ENCODE peak calls at places on chromosomes 7 and 10, in eight cellular contexts. H is PC-3, B is colonic mucosa, W is adrenal gland, J is heart left ventricle, E is hepatocyte, P is MM.1S, I is GM23338. L is an unnamed sample. For H3K4me1, the result is how much of the 10 kb centered on the place peaks cover.

GRCh38 chr10:35070521-35070920 is 19.6 kb downstream of the CUL2 start:
- DNase-seq in H (no peak), B (no peak), W (no peak), J (no peak), E (no peak), P (no peak), I (no peak), L (no peak)

GRCh38 chr7:147556317-147556716 is 1034.2 kb upstream of the C7orf33 start:
- DNase-seq in H (no peak), B (no peak), W (no peak), J (no peak), E (no peak), P (no peak), I (no peak), L (no peak)

GRCh38 chr7:5780801-5781496 is 514 bp downstream of the RNF216 start:
- DNase-seq in H (peak), B (peak), W (peak), J (peak), E (peak), P (peak), I (peak), L (peak)

GRCh38 chr10:30058570-30059132 is 735 bp downstream of the JCAD start:
- DNase-seq in H (no peak), B (no peak), W (no peak), J (no peak), E (peak), P (no peak), I (peak), L (peak)

GRCh38 chr7:148699024-148699771 is 495 bp downstream of the CUL1 start:
- DNase-seq in H (peak), B (peak), W (peak), J (peak), E (peak), P (peak), I (peak), L (peak)

GRCh38 chr10:44974628-44975431 is 3.8 kb downstream of the DEPP1 start:
- DNase-seq in H (peak), B (peak), W (peak), J (peak), E (peak), P (peak), I (peak), L (peak)

GRCh38 chr10:66783296-66783695 is 142.5 kb upstream of the LRRTM3 start:
- DNase-seq in H (peak), B (no peak), W (no peak), J (no peak), E (no peak), P (no peak), I (no peak), L (no peak)

GRCh38 chr7:42247301-42247700 is 10.3 kb upstream of the GLI3 start:
- DNase-seq in H (no peak), B (no peak), W (no peak), J (no peak), E (no peak), P (no peak), I (no peak), L (no peak)

GRCh38 chr7:70886547-70886946 is 245.4 kb upstream of the GALNT17 start:
- DNase-seq in H (no peak), B (no peak), W (no peak), J (no peak), E (no peak), P (no peak), I (peak), L (no peak)

GRCh38 chr10:118953999-118954398 is 75.5 kb upstream of the NANOS1 start:
- DNase-seq in H (no peak), B (no peak), W (peak), J (no peak), E (no peak), P (no peak), I (no peak), L (no peak)

GRCh38 chr7:92808006-92808405 is 28.4 kb downstream of the CDK6 start:
- DNase-seq in H (no peak), B (no peak), W (no peak), J (no peak), E (no peak), P (no peak), I (no peak), L (no peak)

GRCh38 chr10:43210556-43210955 is 56.3 kb downstream of the RASGEF1A start:
- DNase-seq in H (no peak), B (no peak), W (no peak), J (peak), E (no peak), P (no peak), I (no peak), L (no peak)

GRCh38 chr7:141362580-141363435 is 188.4 kb upstream of the AGK start:
- DNase-seq in H (peak), B (no peak), W (no peak), J (peak), E (peak), P (no peak), I (no peak), L (no peak)

GRCh38 chr10:86693721-86694369 is 25.5 kb downstream of the LDB3 start:
- DNase-seq in H (peak), B (peak), W (peak), J (no peak), E (peak), P (peak), I (peak), L (peak)

GRCh38 chr10:97069576-97070362 is 116.0 kb downstream of the SLIT1 start:
- DNase-seq in H (peak), B (no peak), W (no peak), J (no peak), E (no peak), P (no peak), I (no peak), L (no peak)

GRCh38 chr10:93495654-93496321 is 624 bp upstream of the CEP55 start:
- DNase-seq in H (peak), B (peak), W (no peak), J (peak), E (peak), P (no peak), I (peak), L (no peak)

GRCh38 chr10:28711079-28711478 is 33.8 kb downstream of the BAMBI start:
- DNase-seq in H (peak), B (no peak), W (no peak), J (no peak), E (no peak), P (no peak), I (no peak), L (no peak)

GRCh38 chr10:73888514-73888913 is 14.2 kb upstream of the CAMK2G start:
- DNase-seq in H (peak), B (no peak), W (no peak), J (no peak), E (no peak), P (no peak), I (no peak), L (no peak)

GRCh38 chr7:22251284-22251683 is 105.7 kb downstream of the RAPGEF5 start:
- DNase-seq in H (no peak), B (no peak), W (no peak), J (no peak), E (no peak), P (no peak), I (peak), L (no peak)

GRCh38 chr7:74138334-74138867 is 35.8 kb upstream of the EIF4H start:
- DNase-seq in H (no peak), B (no peak), W (no peak), J (no peak), E (no peak), P (no peak), I (peak), L (no peak)

GRCh38 chr10:119135517-119135890 is 30.0 kb downstream of the SFXN4 start:
- DNase-seq in H (no peak), B (no peak), W (no peak), J (no peak), E (peak), P (no peak), I (no peak), L (no peak)

GRCh38 chr7:129609666-129610065 is 1.9 kb upstream of the NRF1 start:
- DNase-seq in H (no peak), B (no peak), W (no peak), J (no peak), E (peak), P (no peak), I (no peak), L (no peak)

GRCh38 chr7:66146701-66147100 is 32.1 kb downstream of the CRCP start:
- DNase-seq in H (no peak), B (no peak), W (no peak), J (no peak), E (no peak), P (no peak), I (no peak), L (no peak)

GRCh38 chr10:123637326-123637880 is 28.8 kb upstream of the GPR26 start:
- DNase-seq in H (peak), B (no peak), W (peak), J (no peak), E (peak), P (no peak), I (no peak), L (no peak)

GRCh38 chr7:138449580-138449979 is 10.5 kb upstream of the TRIM24 start:
- DNase-seq in H (no peak), B (no peak), W (no peak), J (no peak), E (no peak), P (no peak), I (peak), L (no peak)

GRCh38 chr7:153030976-153031375 is 271.4 kb downstream of the ACTR3B start:
- DNase-seq in H (no peak), B (no peak), W (no peak), J (no peak), E (no peak), P (no peak), I (no peak), L (no peak)

DNA sequence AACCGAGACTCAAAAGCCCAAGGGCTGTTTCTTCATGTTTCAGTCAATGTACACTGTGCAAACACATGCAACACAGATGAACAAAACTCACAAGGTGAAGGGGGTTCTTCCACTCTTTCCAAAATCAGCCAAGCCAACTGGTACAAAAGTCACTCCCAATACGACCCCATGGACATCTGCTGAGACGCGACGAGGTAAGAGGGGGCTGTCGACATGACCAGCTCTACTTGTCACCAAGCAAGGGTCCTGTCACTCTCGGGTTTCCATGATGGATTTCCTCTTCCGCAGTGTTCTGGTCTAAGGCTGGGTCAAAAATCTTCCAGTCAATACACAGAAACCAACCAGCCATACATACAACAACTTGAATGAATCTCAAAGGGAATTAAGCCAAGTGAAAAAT is 37.8 kb downstream of the CTBP2 start:
- DNase-seq in H (no peak), B (no peak), W (no peak), J (no peak), E (no peak), P (no peak), I (no peak), L (peak)
- H3K4me1 ChIP-seq in H (under half), B (under half), W (half or more), J (half or more), E (under half), P (under half), I (half or more), L (half or more)

DNA sequence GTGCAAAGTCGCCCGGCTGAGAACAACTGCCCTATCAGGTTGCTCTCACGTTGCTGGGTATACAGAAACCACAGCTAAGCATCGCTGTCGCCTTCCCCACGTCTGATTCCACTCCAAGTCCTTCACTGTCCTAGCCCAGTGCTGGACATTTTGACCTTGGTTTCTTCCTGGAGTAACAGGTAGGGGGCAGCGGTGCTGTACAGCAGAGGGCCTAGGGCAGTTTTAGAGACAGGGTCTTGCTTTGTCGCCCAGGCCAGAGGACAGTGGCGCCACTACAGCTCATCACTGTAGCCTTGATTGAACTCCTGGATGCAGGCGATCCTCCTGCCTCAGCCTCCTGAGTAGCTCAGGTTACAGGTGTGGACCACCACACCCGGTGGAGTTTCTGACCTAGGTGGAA is 2.6 kb downstream of the CLDN15 start:
- DNase-seq in H (no peak), B (no peak), W (no peak), J (no peak), E (no peak), P (no peak), I (peak), L (no peak)
- TF ChIP-seq CTCF in H (peak), B (no peak), W (no peak), J (peak), E (peak), P (peak), I (peak), L (no peak)

GRCh38 chr7:45584261-45585210 is 10.4 kb downstream of the ADCY1 start:
- DNase-seq in H (no peak), B (no peak), W (no peak), J (no peak), E (no peak), P (no peak), I (no peak), L (no peak)
- H3K4me1 ChIP-seq in H (under half), B (under half), W (under half), J (under half), E (under half), P (under half), I (under half), L (under half)

GRCh38 chr10:69741252-69741651 is 60.5 kb upstream of the COL13A1 start:
- DNase-seq in H (no peak), B (no peak), W (no peak), J (no peak), E (no peak), P (no peak), I (no peak), L (no peak)

GRCh38 chr10:69741671-69742355 is 59.9 kb upstream of the COL13A1 start:
- DNase-seq in H (no peak), B (no peak), W (no peak), J (no peak), E (no peak), P (no peak), I (no peak), L (no peak)

GRCh38 chr10:69744971-69745370 is 56.7 kb upstream of the COL13A1 start:
- DNase-seq in H (peak), B (no peak), W (no peak), J (no peak), E (no peak), P (no peak), I (no peak), L (no peak)

GRCh38 chr10:69742356-69742695 is 59.4 kb upstream of the COL13A1 start:
- DNase-seq in H (no peak), B (no peak), W (no peak), J (no peak), E (no peak), P (no peak), I (no peak), L (no peak)

DNA sequence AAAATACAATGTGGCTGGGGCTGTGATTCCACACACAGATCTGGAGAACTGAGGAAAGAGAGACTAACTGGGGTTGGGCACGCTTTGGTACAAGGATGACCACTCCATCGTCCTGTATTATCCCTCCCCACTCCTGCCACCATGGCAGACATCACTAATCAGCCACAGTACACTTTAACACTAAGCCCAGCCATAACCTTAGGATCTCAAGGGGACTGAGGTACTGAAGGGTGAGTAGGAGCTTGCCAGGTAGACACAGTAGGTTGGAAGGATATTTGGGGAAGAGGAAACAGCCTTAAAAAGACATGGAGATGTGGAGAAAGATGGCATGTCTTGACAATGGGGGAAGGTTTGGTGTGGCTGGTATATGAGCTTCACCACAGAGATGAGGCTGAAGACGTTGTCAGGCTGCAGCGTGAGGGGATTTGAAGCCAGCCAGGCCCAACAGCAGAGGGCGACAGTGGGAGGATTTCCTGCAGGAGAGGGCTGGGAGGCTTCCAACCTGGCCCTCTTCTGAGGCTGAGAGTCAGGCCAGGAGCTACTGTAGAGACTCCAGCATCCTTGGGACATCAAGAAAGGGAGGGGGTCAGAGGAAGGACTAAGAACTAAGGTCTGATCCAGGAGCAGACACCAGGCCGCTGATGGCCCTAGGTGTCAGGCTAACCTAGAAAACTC is 58.6 kb upstream of the COL13A1 start:
- DNase-seq in H (peak), B (peak), W (no peak), J (peak), E (peak), P (no peak), I (peak), L (no peak)
- TF ChIP-seq CTCF in H (peak), B (peak), W (no peak), J (no peak), E (peak), P (peak), I (peak), L (no peak)